ENCODE peak calls at places on chromosomes 12 and 14, in five cellular contexts. Q is GM12891, N is K562, M is HepG2, B is H1. H is an unnamed sample.

GRCh38 chr12:104596876-104597833 is 140.4 kb downstream of the CHST11 start:
- DNase-seq in N (no peak), B (no peak), M (no peak), Q (no peak), H (no peak)

GRCh38 chr14:105333613-105334364 is 19.2 kb downstream of the PACS2 start:
- DNase-seq in B (no peak), M (no peak), N (no peak), Q (no peak), H (no peak)

GRCh38 chr12:31837913-31838312 is 109.1 kb upstream of the AMN1 start:
- DNase-seq in Q (no peak), B (no peak), M (no peak), N (no peak), H (no peak)

GRCh38 chr12:116662612-116663144 is 75.2 kb downstream of the SPRING1 start:
- DNase-seq in Q (no peak), M (peak; percentile 52), N (no peak), B (no peak), H (no peak)

GRCh38 chr14:22544881-22545420 is 44.1 kb downstream of the DAD1 start:
- DNase-seq in Q (no peak), B (no peak), N (no peak), M (no peak), H (no peak)

GRCh38 chr12:58502857-58503256 is 417.4 kb downstream of the LRIG3 start:
- DNase-seq in M (no peak), B (no peak), Q (no peak), N (no peak), H (no peak)

GRCh38 chr14:90444077-90444696 is 47.4 kb downstream of the CALM1 start:
- DNase-seq in B (no peak), M (peak; percentile 37), Q (no peak), N (no peak), H (no peak)

GRCh38 chr12:11812558-11813421 is 163.3 kb downstream of the ETV6 start:
- DNase-seq in Q (no peak), B (peak; percentile 66), M (peak; percentile 78), N (no peak), H (peak; percentile 26)

GRCh38 chr12:87112946-87113345 is 856.8 kb upstream of the MGAT4C start:
- DNase-seq in B (no peak), M (no peak), Q (no peak), N (no peak), H (no peak)

GRCh38 chr14:83173687-83174086 is 1640.0 kb upstream of the SEL1L start:
- DNase-seq in Q (no peak), B (no peak), N (no peak), M (no peak), H (no peak)

GRCh38 chr14:91755560-91755959 is 23.7 kb upstream of the CATSPERB start:
- DNase-seq in B (no peak), N (no peak), M (peak; percentile 76), Q (no peak), H (no peak)

GRCh38 chr12:50058743-50059312 is 1.4 kb downstream of the ASIC1 start:
- DNase-seq in Q (no peak), B (no peak), N (no peak), M (no peak), H (no peak)

GRCh38 chr14:91177073-91177796 is 63.4 kb downstream of the DGLUCY start:
- DNase-seq in Q (peak; percentile 40), M (peak; percentile 48), B (peak; percentile 66), N (peak; percentile 38), H (peak; percentile 33)

GRCh38 chr12:124608451-124608870 is 41.0 kb upstream of the NCOR2 start:
- DNase-seq in B (no peak), N (no peak), Q (no peak), M (no peak), H (no peak)

GRCh38 chr12:14691560-14691959 is 4.8 kb downstream of the GUCY2C start:
- DNase-seq in N (no peak), B (no peak), M (no peak), Q (no peak), H (no peak)

GRCh38 chr12:388547-389137 is 478 bp downstream of the KDM5A start:
- DNase-seq in N (peak; percentile 45), Q (no peak), M (no peak), B (no peak), H (no peak)

GRCh38 chr12:112380663-112381420 is 1.4 kb downstream of the HECTD4 start:
- DNase-seq in N (no peak), Q (no peak), B (peak; percentile 63), M (no peak), H (no peak)

GRCh38 chr12:47904647-47905312 is at the start of gene VDR:
- DNase-seq in B (peak; percentile 87), M (peak; percentile 28), Q (peak; percentile 85), N (peak; percentile 96), H (peak; percentile 88)

GRCh38 chr12:93417967-93418480 is 23.7 kb downstream of the UBE2N start:
- DNase-seq in M (no peak), N (no peak), Q (no peak), B (no peak), H (no peak)

GRCh38 chr12:32494676-32495075 is 95.3 kb downstream of the FGD4 start:
- DNase-seq in B (no peak), M (no peak), N (no peak), Q (no peak), H (no peak)

GRCh38 chr12:64085996-64086395 is 136.1 kb downstream of the KICS2 start:
- DNase-seq in N (no peak), Q (no peak), B (no peak), M (no peak), H (no peak)

GRCh38 chr12:80622271-80622670 is 85.2 kb upstream of the MYF6 start:
- DNase-seq in Q (no peak), M (no peak), N (no peak), B (no peak), H (no peak)

GRCh38 chr14:89723930-89724915 is 230.3 kb downstream of the EFCAB11 start:
- DNase-seq in Q (no peak), B (no peak), M (no peak), N (no peak), H (no peak)

GRCh38 chr14:104977681-104978647 is at the start of gene AHNAK2:
- DNase-seq in Q (peak; percentile 60), N (peak; percentile 88), B (peak; percentile 88), M (peak; percentile 69), H (no peak)

GRCh38 chr12:16349132-16349463 is 1.7 kb downstream of the MGST1 start:
- DNase-seq in B (no peak), M (peak; percentile 81), Q (no peak), N (peak; percentile 6), H (no peak)

GRCh38 chr14:20455355-20456300 is 602 bp downstream of the APEX1 start:
- DNase-seq in M (no peak), B (no peak), N (peak; percentile 58), Q (no peak), H (no peak)

GRCh38 chr12:117069926-117070900 is 29.0 kb downstream of the TESC start:
- DNase-seq in B (no peak), N (no peak), Q (no peak), M (no peak), H (no peak)

GRCh38 chr12:534216-534615 is 74.5 kb downstream of the B4GALNT3 start:
- DNase-seq in M (no peak), B (no peak), Q (no peak), N (no peak), H (no peak)

DNA sequence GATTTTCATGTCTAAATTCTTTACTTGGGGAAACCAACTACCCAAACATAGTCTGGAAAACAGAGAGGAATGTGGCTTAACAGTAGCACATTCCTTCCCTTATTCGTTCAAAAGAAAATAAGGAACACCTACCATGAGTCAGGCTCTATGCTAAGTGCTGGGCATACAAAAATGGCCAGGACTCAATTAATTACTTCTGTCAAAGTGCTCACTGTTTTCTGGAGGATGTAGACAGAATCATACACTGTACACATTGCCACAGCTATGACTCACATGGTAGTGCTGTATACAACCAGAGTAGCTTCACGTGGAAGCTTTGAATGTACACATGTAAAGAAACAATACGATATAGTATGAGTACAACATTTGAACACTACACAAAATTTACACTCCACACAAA is 50.1 kb downstream of the SLC25A21 start:
- DNase-seq in B (no peak), Q (no peak), N (no peak), M (peak; percentile 75), H (no peak)
- TF ChIP-seq TAF1 in B (no peak), Q (no peak), N (no peak), M (no peak), H (no peak)

GRCh38 chr12:96260644-96261043 is 66.5 kb downstream of the ELK3 start:
- DNase-seq in B (no peak), N (no peak), Q (no peak), M (no peak), H (no peak)

GRCh38 chr12:96263449-96263902 is 69.3 kb downstream of the ELK3 start:
- DNase-seq in N (no peak), Q (no peak), M (peak; percentile 90), B (no peak), H (no peak)

GRCh38 chr12:96258451-96258933 is 64.3 kb downstream of the ELK3 start:
- DNase-seq in N (no peak), M (no peak), Q (no peak), B (no peak), H (no peak)

GRCh38 chr12:96257550-96258392 is 63.6 kb downstream of the ELK3 start:
- DNase-seq in M (peak; percentile 67), N (no peak), Q (no peak), B (peak; percentile 34), H (no peak)

GRCh38 chr12:96261557-96261956 is 67.4 kb downstream of the ELK3 start:
- DNase-seq in Q (no peak), N (no peak), B (no peak), M (no peak), H (no peak)
- TF ChIP-seq POLR2A in Q (no peak), N (no peak), B (no peak), M (no peak), H (no peak)

GRCh38 chr12:45934956-45935355 is 55.4 kb downstream of the SCAF11 start:
- DNase-seq in Q (no peak), N (no peak), M (no peak), B (no peak), H (no peak)

GRCh38 chr12:45933504-45933903 is 56.9 kb downstream of the SCAF11 start:
- DNase-seq in M (no peak), Q (no peak), N (no peak), B (no peak), H (no peak)

GRCh38 chr12:45939759-45940158 is 50.6 kb downstream of the SCAF11 start:
- DNase-seq in B (no peak), M (peak; percentile 4), Q (no peak), N (no peak), H (no peak)

DNA sequence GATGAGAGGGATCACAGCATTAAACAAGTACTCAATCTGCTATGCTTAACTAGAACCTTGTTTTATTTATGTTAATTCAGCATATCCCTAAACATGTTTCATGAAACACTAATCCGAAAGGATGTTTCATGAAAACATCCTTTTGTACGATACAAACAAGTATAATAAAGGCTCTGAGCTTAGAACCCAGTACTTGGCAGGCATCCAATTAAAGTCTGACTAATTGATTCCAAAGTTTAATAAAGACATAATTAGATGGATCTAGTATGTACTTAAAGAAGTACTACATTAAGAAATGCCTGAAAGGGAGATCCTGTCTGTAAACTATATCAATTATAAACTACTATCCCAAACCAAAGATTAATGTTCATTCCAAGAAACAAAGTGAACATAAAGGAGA is 51.8 kb downstream of the SCAF11 start:
- DNase-seq in M (no peak), Q (no peak), N (no peak), B (no peak), H (no peak)
- TF ChIP-seq TAF1 in M (no peak), Q (no peak), N (no peak), B (no peak), H (no peak)

GRCh38 chr12:108563135-108563803 is 873 bp downstream of the ISCU start:
- DNase-seq in B (peak; percentile 72), M (peak; percentile 83), N (peak; percentile 77), Q (no peak), H (peak; percentile 57)
- TF ChIP-seq POLR2A in B (no peak), M (peak; percentile 26), N (no peak), Q (no peak), H (no peak)